ENCODE peak calls at places on chromosomes 6 and 20, in seven cellular contexts. F is SK-N-SH, X is HCT116, U is GM23338, Q is PC-9, B is hepatocyte, G is Karpas-422. V is an unnamed sample. For H3K9me2, the result is how much of the 10 kb centered on the place peaks cover.

GRCh38 chr6:131015630-131016263 is 47.3 kb downstream of the EPB41L2 start:
- DNase-seq in F (no peak), Q (no peak), X (no peak), U (no peak), B (no peak), G (no peak), V (peak)

GRCh38 chr20:35657271-35657670 is 7.4 kb downstream of the CPNE1 start:
- DNase-seq in F (no peak), X (no peak), B (no peak), G (no peak), Q (no peak), U (no peak), V (no peak)

GRCh38 chr6:157258878-157259277 is 64.4 kb downstream of the TMEM242 start:
- DNase-seq in Q (no peak), F (no peak), G (no peak), B (no peak), U (no peak), X (no peak), V (no peak)

GRCh38 chr20:39874049-39874893 is 814.8 kb downstream of the MAFB start:
- DNase-seq in G (peak), F (peak), B (peak), U (peak), Q (peak), X (peak), V (peak)

GRCh38 chr6:116271309-116271708 is 8.4 kb downstream of the TSPYL1 start:
- DNase-seq in Q (no peak), X (no peak), G (no peak), B (no peak), U (peak), F (no peak), V (no peak)

GRCh38 chr20:11216451-11217314 is 542.9 kb upstream of the JAG1 start:
- DNase-seq in U (no peak), F (no peak), B (peak), Q (no peak), X (no peak), G (no peak), V (peak)

GRCh38 chr20:59258103-59258705 is 42.2 kb upstream of the EDN3 start:
- DNase-seq in G (peak), U (no peak), X (no peak), F (no peak), B (no peak), Q (no peak), V (no peak)

GRCh38 chr6:33075568-33076405 is at the start of gene HLA-DPB1:
- DNase-seq in F (peak), U (peak), B (peak), G (peak), X (peak), Q (no peak), V (peak)

GRCh38 chr20:35270021-35270902 is 7.7 kb downstream of the MMP24OS start:
- DNase-seq in B (no peak), U (no peak), F (no peak), X (no peak), G (no peak), Q (no peak), V (no peak)

GRCh38 chr20:58603656-58604184 is 47.4 kb upstream of the STX16 start:
- DNase-seq in X (no peak), Q (no peak), U (no peak), G (no peak), F (no peak), B (no peak), V (peak)

GRCh38 chr6:108766419-108766818 is 81.8 kb upstream of the ARMC2 start:
- DNase-seq in U (no peak), F (no peak), G (no peak), Q (no peak), X (no peak), B (no peak), V (no peak)

GRCh38 chr6:148999921-149000589 is 253.2 kb downstream of the UST start:
- DNase-seq in G (no peak), B (no peak), F (no peak), X (no peak), Q (peak), U (no peak), V (peak)

GRCh38 chr20:4677846-4678245 is 43.9 kb upstream of the PRND start:
- DNase-seq in G (no peak), U (no peak), B (no peak), F (no peak), Q (no peak), X (no peak), V (peak)

GRCh38 chr20:49775229-49775693 is 37.4 kb upstream of the SLC9A8 start:
- DNase-seq in B (peak), F (no peak), G (no peak), U (peak), Q (peak), X (peak), V (peak)

GRCh38 chr6:113980937-113981554 is 10.1 kb upstream of the HDAC2 start:
- DNase-seq in B (peak), U (peak), G (peak), Q (no peak), X (no peak), F (peak), V (peak)

GRCh38 chr20:37933797-37934633 is 31.1 kb downstream of the VSTM2L start:
- DNase-seq in B (no peak), F (no peak), G (no peak), U (no peak), X (no peak), Q (no peak), V (no peak)

GRCh38 chr6:156396791-156397418 is 380.3 kb upstream of the ARID1B start:
- DNase-seq in Q (no peak), B (no peak), U (peak), G (no peak), X (no peak), F (no peak), V (no peak)

GRCh38 chr20:62064788-62065668 is 653 bp downstream of the TAF4 start:
- DNase-seq in G (peak), Q (peak), U (no peak), F (peak), X (no peak), B (peak), V (peak)

GRCh38 chr20:60630609-60631008 is 621.5 kb upstream of the CDH4 start:
- DNase-seq in F (no peak), U (no peak), Q (no peak), X (no peak), B (no peak), G (no peak), V (no peak)

GRCh38 chr6:12760911-12761310 is 44.3 kb downstream of the PHACTR1 start:
- DNase-seq in B (no peak), F (no peak), X (no peak), Q (no peak), G (no peak), U (no peak), V (peak)

GRCh38 chr20:50916257-50916656 is 15.0 kb downstream of the ADNP start:
- DNase-seq in F (no peak), X (no peak), G (peak), U (peak), Q (no peak), B (peak), V (peak)

GRCh38 chr20:3218307-3218988 is 9.2 kb downstream of the ITPA start:
- DNase-seq in F (peak), Q (peak), G (peak), B (peak), X (no peak), U (peak), V (peak)

GRCh38 chr20:8082025-8082424 is 50.0 kb upstream of the PLCB1 start:
- DNase-seq in B (peak), F (no peak), X (peak), Q (no peak), U (peak), G (no peak), V (peak)

GRCh38 chr20:41631826-41632225 is 13.6 kb upstream of the CHD6 start:
- DNase-seq in G (peak), Q (no peak), B (no peak), F (no peak), U (no peak), X (no peak), V (peak)

GRCh38 chr6:157242791-157243190 is 80.5 kb downstream of the TMEM242 start:
- DNase-seq in G (no peak), U (no peak), Q (no peak), B (no peak), F (no peak), X (no peak), V (no peak)

GRCh38 chr6:35729722-35730121 is 7.1 kb upstream of the ARMC12 start:
- DNase-seq in Q (no peak), B (no peak), U (no peak), X (no peak), F (no peak), G (no peak), V (no peak)

GRCh38 chr6:27144740-27145079 is 102.8 kb upstream of the PRSS16 start:
- DNase-seq in X (no peak), U (no peak), G (peak), F (no peak), B (no peak), Q (no peak), V (no peak)

GRCh38 chr20:61807426-61808160 is 258.1 kb downstream of the TAF4 start:
- DNase-seq in G (no peak), B (no peak), F (no peak), Q (no peak), X (no peak), U (no peak), V (no peak)

GRCh38 chr6:159899994-159900745 is 9.4 kb downstream of the MAS1 start:
- DNase-seq in G (no peak), B (no peak), X (no peak), U (no peak), Q (no peak), F (no peak), V (peak)

GRCh38 chr20:63532449-63532971 is 4.7 kb downstream of the PTK6 start:
- DNase-seq in G (no peak), B (no peak), Q (no peak), U (no peak), X (no peak), F (peak), V (no peak)

GRCh38 chr6:36349240-36349639 is 12.6 kb upstream of the BNIP5 start:
- DNase-seq in G (peak), B (no peak), F (no peak), U (no peak), Q (no peak), X (no peak), V (no peak)

GRCh38 chr6:120173250-120173649 is 823.7 kb upstream of the MAN1A1 start:
- DNase-seq in B (no peak), F (no peak), X (no peak), G (no peak), Q (no peak), U (no peak), V (no peak)

GRCh38 chr6:111523484-111524166 is 40.6 kb upstream of the REV3L start:
- DNase-seq in B (no peak), X (no peak), Q (no peak), G (no peak), U (peak), F (peak), V (no peak)

GRCh38 chr6:28104392-28105250 is 19.8 kb upstream of the ZSCAN16 start:
- DNase-seq in Q (peak), U (peak), G (peak), F (peak), X (peak), B (peak), V (peak)

GRCh38 chr6:38179300-38179699 is 359.8 kb downstream of the ZFAND3 start:
- DNase-seq in G (no peak), Q (no peak), U (no peak), B (no peak), F (no peak), X (no peak), V (no peak)

GRCh38 chr6:147585256-147585655 is 76.8 kb downstream of the SAMD5 start:
- DNase-seq in G (no peak), F (no peak), X (no peak), Q (no peak), U (peak), B (no peak), V (no peak)

GRCh38 chr6:147586044-147586443 is 77.6 kb downstream of the SAMD5 start:
- DNase-seq in U (no peak), Q (no peak), X (no peak), B (no peak), F (no peak), G (no peak), V (peak)
- H3K9me2 ChIP-seq in U (under half), Q (under half), X (under half), B (under half), F (under half), G (under half), V (under half)

GRCh38 chr20:32606790-32607189 is 21.7 kb upstream of the NOL4L start:
- DNase-seq in X (no peak), G (no peak), U (no peak), B (no peak), F (no peak), Q (no peak), V (no peak)

GRCh38 chr20:32606107-32606506 is 21.0 kb upstream of the NOL4L start:
- DNase-seq in X (no peak), B (no peak), U (no peak), Q (no peak), G (no peak), F (no peak), V (no peak)

GRCh38 chr20:32607324-32607723 is 22.2 kb upstream of the NOL4L start:
- DNase-seq in B (no peak), Q (no peak), U (no peak), F (no peak), G (peak), X (no peak), V (no peak)

GRCh38 chr20:32603046-32603726 is 18.1 kb upstream of the NOL4L start:
- DNase-seq in X (no peak), Q (no peak), U (no peak), B (no peak), G (peak), F (no peak), V (no peak)

GRCh38 chr20:32605167-32605656 is 20.1 kb upstream of the NOL4L start:
- DNase-seq in G (no peak), U (peak), B (peak), Q (no peak), X (no peak), F (no peak), V (peak)
- H2AFZ ChIP-seq in G (no peak), U (peak), B (no peak), Q (no peak), X (no peak), F (no peak), V (no peak)

DNA sequence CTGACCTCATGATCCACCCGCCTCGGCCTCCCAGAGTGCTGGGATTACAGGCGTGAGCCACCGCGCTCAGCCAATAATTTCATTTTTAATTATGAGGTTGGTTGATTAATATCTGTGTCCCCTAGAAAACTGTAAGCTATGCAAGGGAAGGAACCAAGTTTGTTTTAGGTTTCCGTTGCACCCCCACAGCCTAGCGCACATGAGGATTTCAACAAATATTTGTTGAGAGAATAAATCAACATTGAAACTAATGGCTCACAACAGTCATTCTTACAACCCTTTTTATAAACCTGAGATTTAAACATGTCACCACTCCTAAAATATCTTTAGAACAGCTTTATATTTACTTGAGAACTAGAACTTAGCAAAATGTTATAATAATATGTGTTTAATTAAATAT is 114.0 kb upstream of the CARMIL1 start:
- DNase-seq in B (no peak), X (no peak), G (no peak), F (no peak), Q (no peak), U (no peak), V (no peak)
- H3K4me2 ChIP-seq in B (no peak), X (no peak), G (no peak), F (peak), Q (no peak), U (no peak), V (no peak)

GRCh38 chr6:110369056-110369455 is 10.9 kb upstream of the METTL24 start:
- DNase-seq in U (no peak), F (no peak), G (no peak), Q (no peak), B (no peak), X (no peak), V (no peak)
- H3K9me2 ChIP-seq in U (under half), F (under half), G (under half), Q (under half), B (under half), X (under half), V (under half)

GRCh38 chr6:154371337-154371736 is 14.7 kb upstream of the IPCEF1 start:
- DNase-seq in G (no peak), Q (no peak), F (no peak), B (no peak), X (no peak), U (no peak), V (no peak)
- H2AFZ ChIP-seq in G (no peak), Q (no peak), F (no peak), B (no peak), X (no peak), U (no peak), V (no peak)

V was measured in GM23248.